ENCODE peak calls at places on chromosome 22, in eight cellular contexts. J is HCT116; H is neural progenitor cell; Q is GM23338; A is CD8-positive, alpha-beta T cell; E is upper lobe of right lung; P is PC-3; M is adrenal gland. K is an unnamed sample.

GRCh38 chr22:29268511-29269229 is 602 bp downstream of the EWSR1 start:
- DNase-seq in E (peak; percentile 87), P (peak; percentile 31), J (peak; percentile 1), A (no peak), Q (peak; percentile 48), H (peak; percentile 86), M (peak; percentile 69), K (no peak)

GRCh38 chr22:43253839-43254238 is 66.9 kb upstream of the TTLL12 start:
- DNase-seq in P (peak; percentile 47), E (no peak), J (no peak), H (no peak), M (no peak), Q (no peak), A (no peak), K (no peak)

GRCh38 chr22:29301716-29302401 is 4.6 kb upstream of the GAS2L1 start:
- DNase-seq in A (no peak), P (no peak), M (no peak), Q (no peak), J (no peak), E (no peak), H (no peak), K (no peak)

GRCh38 chr22:35325209-35325608 is 25.5 kb downstream of the TOM1 start:
- DNase-seq in M (no peak), J (no peak), P (no peak), H (no peak), E (no peak), Q (no peak), A (no peak), K (no peak)

GRCh38 chr22:50317178-50317577 is 9.6 kb downstream of the DENND6B start:
- DNase-seq in P (no peak), E (peak; percentile 55), H (no peak), Q (no peak), M (no peak), A (no peak), J (no peak), K (no peak)

GRCh38 chr22:43001271-43002197 is 13.4 kb downstream of the PACSIN2 start:
- DNase-seq in M (no peak), H (no peak), J (no peak), E (no peak), P (no peak), Q (no peak), A (no peak), K (no peak)

GRCh38 chr22:24099661-24100060 is 81.6 kb upstream of the SUSD2 start:
- DNase-seq in P (no peak), J (no peak), A (no peak), E (peak; percentile 48), H (no peak), M (no peak), Q (no peak), K (no peak)

GRCh38 chr22:43411981-43412807 is at the start of gene MPPED1:
- DNase-seq in J (no peak), P (no peak), M (no peak), Q (peak; percentile 47), H (peak; percentile 65), E (no peak), A (no peak), K (no peak)

GRCh38 chr22:44901301-44901700 is 108.5 kb downstream of the PHF21B start:
- DNase-seq in A (no peak), M (no peak), E (no peak), J (peak; percentile 7), Q (no peak), P (no peak), H (no peak), K (no peak)

GRCh38 chr22:50270302-50271010 is at the start of gene MAPK11:
- DNase-seq in J (no peak), Q (peak; percentile 92), E (peak; percentile 87), H (peak; percentile 92), A (peak; percentile 84), M (peak; percentile 74), P (peak; percentile 54), K (no peak)

GRCh38 chr22:42621505-42622002 is 6.9 kb upstream of the POLDIP3 start:
- DNase-seq in J (peak; percentile 50), A (peak; percentile 68), H (peak; percentile 93), Q (peak; percentile 96), M (peak; percentile 82), P (peak; percentile 69), E (peak; percentile 88), K (no peak)

GRCh38 chr22:38110008-38110862 is at the start of gene BAIAP2L2:
- DNase-seq in J (no peak), Q (peak; percentile 37), E (no peak), H (no peak), P (peak; percentile 15), A (no peak), M (no peak), K (no peak)

GRCh38 chr22:29689872-29690213 is 30.0 kb upstream of the CABP7 start:
- DNase-seq in Q (peak; percentile 90), M (peak; percentile 76), A (no peak), H (peak; percentile 84), E (peak; percentile 78), P (peak; percentile 35), J (no peak), K (no peak)

GRCh38 chr22:33049125-33049729 is 9.0 kb downstream of the SYN3 start:
- DNase-seq in H (peak; percentile 82), E (peak; percentile 74), Q (peak; percentile 91), P (peak; percentile 44), M (peak; percentile 85), A (peak; percentile 62), J (peak; percentile 44), K (no peak)

DNA sequence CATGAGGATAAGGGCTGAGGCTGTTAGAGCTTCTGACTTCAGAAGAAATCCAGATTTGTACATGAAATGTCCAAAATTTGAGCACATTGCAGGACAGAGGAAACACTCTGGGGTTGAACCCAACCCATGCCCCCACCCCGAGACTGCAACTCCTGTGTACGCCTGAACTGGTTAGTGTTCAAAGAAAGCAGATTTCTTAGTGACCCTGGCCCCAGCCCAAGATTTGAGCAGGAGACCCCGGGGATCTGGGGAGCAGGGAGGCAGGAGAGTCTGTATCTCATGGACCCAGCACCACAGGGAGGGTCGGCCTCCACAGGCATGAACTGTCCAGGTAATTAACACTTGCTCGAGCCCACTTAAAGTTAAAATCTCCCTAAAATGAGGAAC is 69.3 kb upstream of the WNT7B start:
- DNase-seq in J (no peak), E (no peak), P (no peak), A (no peak), Q (no peak), H (no peak), M (no peak), K (no peak)
- H3K27ac ChIP-seq in J (no peak overlapping the region), E (peak overlapping the region; percentile 92), P (no peak overlapping the region), A (no peak overlapping the region), Q (no peak overlapping the region), H (no peak overlapping the region), M (peak overlapping the region; percentile 88), K (peak overlapping the region; percentile 100)

DNA sequence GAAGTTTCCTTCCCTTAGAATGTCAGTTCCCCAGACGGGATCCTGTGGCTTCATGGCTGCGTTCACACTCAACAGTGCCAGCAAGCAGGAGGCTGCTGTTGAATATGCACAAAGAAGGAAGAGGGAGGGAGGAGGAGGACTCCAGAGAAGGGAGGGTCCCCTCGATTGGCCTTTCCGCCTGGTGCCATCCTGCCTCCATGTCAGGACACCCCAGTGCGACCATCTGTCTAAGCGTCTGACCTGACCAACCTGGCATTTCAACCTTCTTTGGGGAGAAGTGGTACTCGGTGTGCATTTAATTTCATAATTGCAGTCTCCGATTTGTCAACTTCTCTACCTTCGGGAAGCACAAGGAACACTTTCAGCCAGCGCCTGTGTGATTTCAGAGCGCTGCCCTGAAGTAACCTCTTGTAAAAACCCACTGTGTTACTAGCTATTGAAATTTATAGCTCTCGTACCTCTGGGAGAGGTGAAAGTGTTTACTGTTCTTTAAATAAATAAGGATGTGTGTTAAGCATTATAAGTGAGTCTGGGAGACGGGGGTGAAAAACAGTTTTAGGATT is 1491.9 kb downstream of the TBC1D22A start:
- DNase-seq in P (no peak), H (no peak), Q (no peak), J (no peak), A (no peak), E (no peak), M (no peak), K (no peak)
- TF ChIP-seq CTCF in P (no peak), H (no peak), Q (no peak), J (no peak), A (no peak), E (no peak), M (no peak), K (no peak)

GRCh38 chr22:36358533-36359171 is 29.1 kb downstream of the MYH9 start:
- DNase-seq in P (peak; percentile 43), M (no peak), J (no peak), E (no peak), A (no peak), H (no peak), Q (no peak), K (no peak)

GRCh38 chr22:36355894-36356293 is 31.9 kb downstream of the MYH9 start:
- DNase-seq in P (no peak), J (no peak), Q (no peak), M (no peak), E (no peak), H (no peak), A (no peak), K (no peak)

GRCh38 chr22:36355362-36355761 is 32.4 kb downstream of the MYH9 start:
- DNase-seq in M (no peak), Q (no peak), P (no peak), J (no peak), H (no peak), E (no peak), A (no peak), K (no peak)

GRCh38 chr22:36359172-36359973 is 28.4 kb downstream of the MYH9 start:
- DNase-seq in Q (no peak), A (no peak), E (no peak), P (no peak), J (no peak), M (no peak), H (no peak), K (no peak)

DNA sequence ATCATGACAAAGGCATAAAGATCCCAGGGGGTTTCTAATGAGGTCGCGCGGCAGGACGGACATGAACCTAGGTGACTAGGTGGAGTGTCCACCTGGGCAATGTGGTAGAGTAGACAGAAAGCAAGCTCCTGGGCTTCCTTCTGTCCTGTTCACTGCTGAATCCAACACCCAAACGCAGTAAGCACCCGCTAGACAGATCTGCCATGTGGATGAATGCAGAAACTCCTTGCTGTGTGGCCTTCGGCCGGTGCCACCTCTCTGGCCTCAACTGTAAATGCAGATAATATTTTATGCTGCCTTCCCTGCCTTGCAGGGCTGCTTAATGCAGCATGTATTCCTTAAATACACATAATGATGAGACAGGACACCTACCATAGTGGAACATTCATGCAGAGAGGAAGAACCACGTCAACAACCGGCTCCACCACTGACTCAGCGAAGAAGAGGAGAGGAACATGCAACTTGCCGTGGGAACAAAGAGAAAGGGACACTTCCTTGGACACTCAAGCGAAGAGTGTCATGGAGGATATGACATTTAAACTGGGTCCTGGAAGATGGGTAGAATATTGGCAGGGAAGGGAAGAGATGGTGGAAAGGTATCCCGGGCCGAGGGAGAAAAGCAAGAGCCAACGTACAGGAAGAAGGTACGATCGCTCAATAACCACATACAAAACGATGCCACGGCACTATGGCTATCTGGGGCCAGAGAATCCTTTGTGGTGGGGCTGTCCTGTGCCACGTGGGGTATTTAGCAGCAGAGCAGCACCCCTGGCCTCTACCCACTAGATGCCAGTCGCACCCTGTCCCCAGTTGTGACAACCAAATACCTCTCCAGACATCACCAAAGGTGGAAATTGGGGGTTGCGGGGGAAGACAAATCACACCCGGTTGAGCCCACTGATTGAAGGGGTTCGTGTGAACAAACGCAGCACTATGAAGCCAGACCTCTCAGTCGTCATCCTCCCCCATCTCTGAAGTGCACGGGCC is 30.8 kb downstream of the MYH9 start:
- DNase-seq in P (peak; percentile 56), M (no peak), H (no peak), E (no peak), J (no peak), A (no peak), Q (no peak), K (no peak)
- H3K4me1 ChIP-seq in P (peaks cover 70% of the 10 kb centered on the region), M (peaks cover 67% of the 10 kb centered on the region), H (peaks cover 33% of the 10 kb centered on the region), E (peaks cover 93% of the 10 kb centered on the region), J (peaks cover 94% of the 10 kb centered on the region), A (peaks cover 97% of the 10 kb centered on the region), Q (peaks cover 79% of the 10 kb centered on the region), K (peaks cover 99% of the 10 kb centered on the region)

GRCh38 chr22:17137226-17137625 is 16.1 kb upstream of the TMEM121B start:
- DNase-seq in J (no peak), P (no peak), Q (no peak), A (no peak), H (no peak), E (no peak), M (no peak), K (no peak)
- H3K27ac ChIP-seq in J (no peak overlapping the region), P (no peak overlapping the region), Q (no peak overlapping the region), A (no peak overlapping the region), H (no peak overlapping the region), E (no peak overlapping the region), M (no peak overlapping the region), K (no peak overlapping the region)